ENCODE peak calls at places on chromosomes 16 and 17, in five cellular contexts. E is left lung, V is IMR-90, A is esophagus squamous epithelium, D is heart right ventricle. N is an unnamed sample. For H3K4me1, the result is how much of the 10 kb centered on the place peaks cover.

GRCh38 chr16:23949630-23950290 is 114.0 kb downstream of the PRKCB start:
- DNase-seq in E (peak), V (no peak), A (no peak), D (no peak), N (no peak)

GRCh38 chr16:48507886-48508285 is 102.1 kb downstream of the N4BP1 start:
- DNase-seq in E (no peak), V (no peak), A (no peak), D (no peak), N (no peak)

GRCh38 chr17:17792551-17793377 is 44.0 kb downstream of the SREBF1 start:
- DNase-seq in E (no peak), V (peak), A (no peak), D (no peak), N (no peak)

GRCh38 chr16:87132361-87133014 is 184.7 kb downstream of the C16orf95 start:
- DNase-seq in E (no peak), V (peak), A (no peak), D (no peak), N (no peak)

GRCh38 chr17:45248132-45248936 is 13.6 kb downstream of the SPATA32 start:
- DNase-seq in E (peak), V (no peak), A (no peak), D (no peak), N (no peak)

GRCh38 chr17:60087882-60088669 is 9.4 kb upstream of the HEATR6 start:
- DNase-seq in E (no peak), V (no peak), A (no peak), D (no peak), N (no peak)

GRCh38 chr17:56359518-56359917 is 206.2 kb downstream of the ANKFN1 start:
- DNase-seq in E (no peak), V (no peak), A (no peak), D (no peak), N (no peak)

GRCh38 chr17:55576237-55576998 is 65.2 kb upstream of the SMIM36 start:
- DNase-seq in E (no peak), V (peak), A (no peak), D (peak), N (no peak)

GRCh38 chr16:23905027-23905426 is 69.2 kb downstream of the PRKCB start:
- DNase-seq in E (no peak), V (peak), A (no peak), D (no peak), N (no peak)

GRCh38 chr17:56785396-56785795 is 48.3 kb downstream of the C17orf67 start:
- DNase-seq in E (no peak), V (peak), A (no peak), D (no peak), N (no peak)

GRCh38 chr17:59651346-59651745 is 31.7 kb downstream of the CLTC start:
- DNase-seq in E (no peak), V (peak), A (no peak), D (no peak), N (no peak)

GRCh38 chr16:30527635-30528178 is 1.3 kb upstream of the ZNF768 start:
- DNase-seq in E (no peak), V (no peak), A (no peak), D (no peak), N (no peak)

GRCh38 chr16:57444711-57445110 is 2.5 kb downstream of the CIAPIN1 start:
- DNase-seq in E (no peak), V (peak), A (no peak), D (no peak), N (no peak)

GRCh38 chr17:9386401-9386800 is 189.2 kb downstream of the STX8 start:
- DNase-seq in E (no peak), V (no peak), A (no peak), D (no peak), N (no peak)

GRCh38 chr17:78384479-78385175 is 6.2 kb downstream of the PGS1 start:
- DNase-seq in E (peak), V (no peak), A (no peak), D (no peak), N (no peak)

GRCh38 chr16:49824600-49824999 is 31.3 kb downstream of the ZNF423 start:
- DNase-seq in E (no peak), V (no peak), A (no peak), D (no peak), N (no peak)

GRCh38 chr16:140175-140857 is 1.8 kb upstream of the NPRL3 start:
- DNase-seq in E (no peak), V (no peak), A (no peak), D (no peak), N (no peak)

GRCh38 chr17:70622382-70623260 is 453.3 kb downstream of the KCNJ2 start:
- DNase-seq in E (no peak), V (peak), A (no peak), D (peak), N (no peak)

DNA sequence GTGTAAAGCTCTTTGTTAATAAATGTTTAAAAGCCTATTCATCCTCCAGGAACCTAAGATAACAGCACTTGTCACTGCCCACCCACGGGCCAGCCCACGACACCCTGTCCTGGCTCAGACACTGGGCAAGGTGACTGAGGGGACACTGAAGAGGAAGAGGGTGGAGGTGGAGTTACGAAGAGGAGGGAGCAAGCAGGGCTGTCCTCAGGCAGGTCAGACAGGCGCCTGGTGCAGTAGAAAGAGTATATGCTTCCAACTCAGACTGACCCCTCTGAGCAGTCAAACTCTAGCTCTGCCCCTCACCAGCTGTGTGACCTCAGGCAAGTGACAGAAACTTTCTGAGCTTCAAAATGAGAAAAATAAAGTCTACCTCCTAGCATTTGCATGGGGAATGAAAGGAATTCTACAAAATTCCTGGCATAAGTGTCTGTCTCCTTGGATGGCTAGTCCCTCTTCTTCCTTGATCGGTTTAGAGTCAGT is 22.8 kb downstream of the TEX2 start:
- DNase-seq in E (no peak), V (peak), A (no peak), D (no peak), N (no peak)
- TF ChIP-seq CTCF in E (no peak), V (no peak), A (no peak), D (no peak), N (no peak)

DNA sequence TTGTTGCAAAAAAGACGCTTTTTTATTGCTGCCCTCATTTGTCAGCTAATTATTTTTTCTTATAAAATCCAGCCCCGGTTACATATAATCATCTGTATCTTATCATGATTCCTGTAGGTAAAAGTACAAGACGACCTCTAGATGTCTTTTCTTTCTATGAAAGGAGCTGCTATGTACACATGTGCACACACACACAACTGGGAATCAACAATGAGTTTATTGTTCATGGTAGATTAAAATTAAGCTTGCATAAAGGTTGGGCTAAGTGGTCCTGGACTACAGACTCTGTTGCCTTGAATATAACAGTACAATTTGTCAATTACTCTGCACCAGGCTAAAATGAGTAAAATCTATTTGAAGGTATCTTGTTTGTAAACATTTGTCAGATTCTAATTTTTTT is 13.6 kb downstream of the C17orf58 start:
- DNase-seq in E (no peak), V (no peak), A (no peak), D (no peak), N (no peak)
- H3K4me1 ChIP-seq in E (under half), V (under half), A (under half), D (under half), N (under half)

GRCh38 chr16:4352843-4353242 is 1.7 kb upstream of the PAM16 start:
- DNase-seq in E (no peak), V (no peak), A (no peak), D (no peak), N (no peak)
- H3K4me3 ChIP-seq in E (no peak), V (no peak), A (no peak), D (no peak), N (no peak)

GRCh38 chr16:5736209-5736608 is 638.6 kb upstream of the EEF2KMT start:
- DNase-seq in E (no peak), V (no peak), A (no peak), D (no peak), N (no peak)

GRCh38 chr16:5735444-5735843 is 637.8 kb upstream of the EEF2KMT start:
- DNase-seq in E (peak), V (no peak), A (no peak), D (no peak), N (no peak)

GRCh38 chr16:5730783-5731182 is 633.2 kb upstream of the EEF2KMT start:
- DNase-seq in E (no peak), V (no peak), A (no peak), D (no peak), N (no peak)
- TF ChIP-seq CTCF in E (no peak), V (no peak), A (no peak), D (no peak), N (no peak)

GRCh38 chr17:81246679-81247338 is 7.7 kb downstream of the NDUFAF8 start:
- DNase-seq in E (peak), V (no peak), A (no peak), D (no peak), N (no peak)

GRCh38 chr17:81248649-81249048 is 9.5 kb downstream of the NDUFAF8 start:
- DNase-seq in E (peak), V (no peak), A (no peak), D (no peak), N (no peak)

GRCh38 chr17:81245665-81246342 is 6.7 kb downstream of the NDUFAF8 start:
- DNase-seq in E (peak), V (no peak), A (no peak), D (no peak), N (no peak)

GRCh38 chr17:81246343-81246670 is 7.2 kb downstream of the NDUFAF8 start:
- DNase-seq in E (peak), V (no peak), A (no peak), D (no peak), N (no peak)

GRCh38 chr17:81247339-81247990 is 8.3 kb downstream of the NDUFAF8 start:
- DNase-seq in E (no peak), V (no peak), A (no peak), D (no peak), N (no peak)
- H3K4me1 ChIP-seq in E (under half), V (under half), A (under half), D (under half), N (under half)

GRCh38 chr17:7176107-7176851 is 2.9 kb downstream of the ASGR1 start:
- DNase-seq in E (no peak), V (no peak), A (no peak), D (no peak), N (no peak)

GRCh38 chr17:7176870-7177209 is 2.3 kb downstream of the ASGR1 start:
- DNase-seq in E (peak), V (no peak), A (no peak), D (no peak), N (no peak)

GRCh38 chr17:7175363-7175733 is 3.8 kb downstream of the ASGR1 start:
- DNase-seq in E (no peak), V (no peak), A (no peak), D (no peak), N (no peak)

GRCh38 chr17:7173687-7174602 is 5.2 kb downstream of the ASGR1 start:
- DNase-seq in E (peak), V (no peak), A (no peak), D (peak), N (no peak)

GRCh38 chr17:7174603-7175362 is 4.4 kb downstream of the ASGR1 start:
- DNase-seq in E (no peak), V (no peak), A (no peak), D (no peak), N (no peak)
- H3K4me3 ChIP-seq in E (peak), V (no peak), A (peak), D (no peak), N (no peak)

DNA sequence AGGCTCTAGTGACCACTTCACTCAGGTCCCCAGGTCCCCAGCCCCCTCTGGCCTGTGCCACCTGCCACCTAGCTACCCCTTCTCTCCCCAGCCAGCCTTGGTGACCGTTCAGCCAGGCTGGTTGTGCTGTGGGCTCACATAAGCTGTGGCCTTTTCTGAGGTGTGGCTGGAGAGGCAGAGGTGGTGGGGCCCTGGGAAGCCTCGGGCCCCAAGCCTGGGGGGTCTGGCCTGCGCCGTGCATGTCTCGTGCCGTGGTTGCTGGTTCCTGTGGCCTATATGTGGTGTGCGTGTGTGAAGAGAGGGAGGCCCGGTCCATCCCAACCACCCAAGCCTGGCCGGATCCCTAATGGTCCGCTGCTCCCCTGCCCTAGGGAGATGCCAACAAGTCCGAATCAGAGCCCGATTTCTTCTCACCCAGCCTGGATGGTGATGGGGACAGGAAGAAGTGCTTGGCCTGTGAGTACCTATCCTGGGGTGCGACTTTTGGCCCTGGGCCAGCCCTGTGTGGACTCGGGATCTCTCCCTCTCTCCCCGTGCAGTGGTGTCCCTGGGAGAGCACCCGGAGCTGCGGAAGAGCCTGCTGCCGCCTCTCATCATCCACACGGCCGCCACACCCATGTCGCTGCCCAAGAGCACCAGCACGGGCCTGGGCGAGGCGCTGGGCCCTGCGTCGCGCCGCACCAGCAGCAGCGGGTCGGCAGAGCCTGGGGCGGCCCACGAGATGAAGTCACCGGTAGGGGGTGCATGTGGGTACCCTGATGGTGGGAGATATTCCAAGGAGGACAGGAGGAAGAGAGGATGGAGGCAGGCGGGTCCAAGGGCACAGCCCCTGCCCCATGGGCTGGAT is 35.9 kb downstream of the CACNA1G start:
- DNase-seq in E (peak), V (no peak), A (no peak), D (no peak), N (no peak)
- TF ChIP-seq CTCF in E (no peak), V (peak), A (no peak), D (peak), N (peak)